ENCODE peak calls at places on chromosome 2, in ten cellular contexts. One of them, this sample, is unnamed.

GRCh38 chr2:239276813-239277193 is 124.0 kb downstream of the HDAC4 start:
- DNase-seq in endodermal cell: peak
- DNase-seq in astrocyte of the spinal cord: no peak
- DNase-seq in heart left ventricle: no peak
- DNase-seq in fibroblast of mammary gland: no peak
- DNase-seq in CD8-positive, alpha-beta memory T cell: no peak
- DNase-seq in upper lobe of right lung: no peak
- DNase-seq in mucosa of descending colon: no peak
- DNase-seq in coronary artery: peak
- DNase-seq in Karpas-422: no peak
- DNase-seq in this sample: no peak

GRCh38 chr2:241163601-241164118 is 13.4 kb downstream of the PPP1R7 start:
- DNase-seq in endodermal cell: no peak
- DNase-seq in astrocyte of the spinal cord: no peak
- DNase-seq in heart left ventricle: no peak
- DNase-seq in fibroblast of mammary gland: no peak
- DNase-seq in CD8-positive, alpha-beta memory T cell: no peak
- DNase-seq in upper lobe of right lung: no peak
- DNase-seq in mucosa of descending colon: no peak
- DNase-seq in coronary artery: no peak
- DNase-seq in Karpas-422: no peak
- DNase-seq in this sample: no peak

GRCh38 chr2:144545787-144546186 is 25.9 kb upstream of the ZEB2 start:
- DNase-seq in endodermal cell: no peak
- DNase-seq in astrocyte of the spinal cord: no peak
- DNase-seq in heart left ventricle: no peak
- DNase-seq in fibroblast of mammary gland: no peak
- DNase-seq in CD8-positive, alpha-beta memory T cell: no peak
- DNase-seq in upper lobe of right lung: no peak
- DNase-seq in mucosa of descending colon: no peak
- DNase-seq in coronary artery: no peak
- DNase-seq in Karpas-422: no peak
- DNase-seq in this sample: no peak

GRCh38 chr2:62208758-62209114 is 12.8 kb downstream of the B3GNT2 start:
- DNase-seq in endodermal cell: peak
- DNase-seq in astrocyte of the spinal cord: no peak
- DNase-seq in heart left ventricle: no peak
- DNase-seq in fibroblast of mammary gland: no peak
- DNase-seq in CD8-positive, alpha-beta memory T cell: no peak
- DNase-seq in upper lobe of right lung: no peak
- DNase-seq in mucosa of descending colon: no peak
- DNase-seq in coronary artery: no peak
- DNase-seq in Karpas-422: no peak
- DNase-seq in this sample: no peak

GRCh38 chr2:157261199-157261782 is 3.8 kb downstream of the GALNT5 start:
- DNase-seq in endodermal cell: no peak
- DNase-seq in astrocyte of the spinal cord: peak
- DNase-seq in heart left ventricle: no peak
- DNase-seq in fibroblast of mammary gland: peak
- DNase-seq in CD8-positive, alpha-beta memory T cell: no peak
- DNase-seq in upper lobe of right lung: no peak
- DNase-seq in mucosa of descending colon: peak
- DNase-seq in coronary artery: no peak
- DNase-seq in Karpas-422: no peak
- DNase-seq in this sample: no peak

GRCh38 chr2:147543056-147543455 is 301.8 kb upstream of the ACVR2A start:
- DNase-seq in endodermal cell: no peak
- DNase-seq in astrocyte of the spinal cord: no peak
- DNase-seq in heart left ventricle: no peak
- DNase-seq in fibroblast of mammary gland: peak
- DNase-seq in CD8-positive, alpha-beta memory T cell: no peak
- DNase-seq in upper lobe of right lung: no peak
- DNase-seq in mucosa of descending colon: no peak
- DNase-seq in coronary artery: no peak
- DNase-seq in Karpas-422: no peak
- DNase-seq in this sample: no peak

GRCh38 chr2:85539361-85540130 is 578 bp downstream of the MAT2A start:
- DNase-seq in endodermal cell: peak
- DNase-seq in astrocyte of the spinal cord: peak
- DNase-seq in heart left ventricle: peak
- DNase-seq in fibroblast of mammary gland: peak
- DNase-seq in CD8-positive, alpha-beta memory T cell: peak
- DNase-seq in upper lobe of right lung: peak
- DNase-seq in mucosa of descending colon: peak
- DNase-seq in coronary artery: peak
- DNase-seq in Karpas-422: peak
- DNase-seq in this sample: peak

GRCh38 chr2:238927746-238928519 is 80.0 kb downstream of the TWIST2 start:
- DNase-seq in endodermal cell: peak
- DNase-seq in astrocyte of the spinal cord: no peak
- DNase-seq in heart left ventricle: no peak
- DNase-seq in fibroblast of mammary gland: no peak
- DNase-seq in CD8-positive, alpha-beta memory T cell: no peak
- DNase-seq in upper lobe of right lung: no peak
- DNase-seq in mucosa of descending colon: no peak
- DNase-seq in coronary artery: peak
- DNase-seq in Karpas-422: no peak
- DNase-seq in this sample: no peak

GRCh38 chr2:47309952-47310800 is 92.8 kb upstream of the MSH2 start:
- DNase-seq in endodermal cell: peak
- DNase-seq in astrocyte of the spinal cord: peak
- DNase-seq in heart left ventricle: peak
- DNase-seq in fibroblast of mammary gland: peak
- DNase-seq in CD8-positive, alpha-beta memory T cell: no peak
- DNase-seq in upper lobe of right lung: no peak
- DNase-seq in mucosa of descending colon: peak
- DNase-seq in coronary artery: no peak
- DNase-seq in Karpas-422: peak
- DNase-seq in this sample: no peak

GRCh38 chr2:10678225-10678624 is 11.6 kb downstream of the NOL10 start:
- DNase-seq in endodermal cell: no peak
- DNase-seq in astrocyte of the spinal cord: no peak
- DNase-seq in heart left ventricle: no peak
- DNase-seq in fibroblast of mammary gland: no peak
- DNase-seq in CD8-positive, alpha-beta memory T cell: no peak
- DNase-seq in upper lobe of right lung: no peak
- DNase-seq in mucosa of descending colon: no peak
- DNase-seq in coronary artery: no peak
- DNase-seq in Karpas-422: no peak
- DNase-seq in this sample: no peak

GRCh38 chr2:201269764-201270163 is 9.4 kb downstream of the CASP8 start:
- DNase-seq in endodermal cell: no peak
- DNase-seq in astrocyte of the spinal cord: no peak
- DNase-seq in heart left ventricle: no peak
- DNase-seq in fibroblast of mammary gland: no peak
- DNase-seq in CD8-positive, alpha-beta memory T cell: no peak
- DNase-seq in upper lobe of right lung: no peak
- DNase-seq in mucosa of descending colon: no peak
- DNase-seq in coronary artery: no peak
- DNase-seq in Karpas-422: no peak
- DNase-seq in this sample: no peak
- H3K4me3 ChIP-seq in endodermal cell: no peak
- H3K4me3 ChIP-seq in astrocyte of the spinal cord: no peak
- H3K4me3 ChIP-seq in heart left ventricle: no peak
- H3K4me3 ChIP-seq in fibroblast of mammary gland: no peak
- H3K4me3 ChIP-seq in CD8-positive, alpha-beta memory T cell: no peak
- H3K4me3 ChIP-seq in upper lobe of right lung: no peak
- H3K4me3 ChIP-seq in mucosa of descending colon: no peak
- H3K4me3 ChIP-seq in coronary artery: no peak
- H3K4me3 ChIP-seq in Karpas-422: no peak
- H3K4me3 ChIP-seq in this sample: no peak

GRCh38 chr2:174334278-174334715 is 457 bp upstream of the SP9 start:
- DNase-seq in endodermal cell: peak
- DNase-seq in astrocyte of the spinal cord: no peak
- DNase-seq in heart left ventricle: no peak
- DNase-seq in fibroblast of mammary gland: no peak
- DNase-seq in CD8-positive, alpha-beta memory T cell: no peak
- DNase-seq in upper lobe of right lung: no peak
- DNase-seq in mucosa of descending colon: no peak
- DNase-seq in coronary artery: no peak
- DNase-seq in Karpas-422: no peak
- DNase-seq in this sample: no peak

GRCh38 chr2:174331731-174332606 is 2.8 kb upstream of the SP9 start:
- DNase-seq in endodermal cell: peak
- DNase-seq in astrocyte of the spinal cord: no peak
- DNase-seq in heart left ventricle: no peak
- DNase-seq in fibroblast of mammary gland: no peak
- DNase-seq in CD8-positive, alpha-beta memory T cell: no peak
- DNase-seq in upper lobe of right lung: no peak
- DNase-seq in mucosa of descending colon: no peak
- DNase-seq in coronary artery: no peak
- DNase-seq in Karpas-422: no peak
- DNase-seq in this sample: no peak

GRCh38 chr2:174333502-174334277 is 1.1 kb upstream of the SP9 start:
- DNase-seq in endodermal cell: peak
- DNase-seq in astrocyte of the spinal cord: no peak
- DNase-seq in heart left ventricle: no peak
- DNase-seq in fibroblast of mammary gland: no peak
- DNase-seq in CD8-positive, alpha-beta memory T cell: no peak
- DNase-seq in upper lobe of right lung: no peak
- DNase-seq in mucosa of descending colon: no peak
- DNase-seq in coronary artery: no peak
- DNase-seq in Karpas-422: no peak
- DNase-seq in this sample: no peak

GRCh38 chr2:174332607-174333001 is 2.1 kb upstream of the SP9 start:
- DNase-seq in endodermal cell: peak
- DNase-seq in astrocyte of the spinal cord: no peak
- DNase-seq in heart left ventricle: no peak
- DNase-seq in fibroblast of mammary gland: no peak
- DNase-seq in CD8-positive, alpha-beta memory T cell: no peak
- DNase-seq in upper lobe of right lung: no peak
- DNase-seq in mucosa of descending colon: no peak
- DNase-seq in coronary artery: no peak
- DNase-seq in Karpas-422: no peak
- DNase-seq in this sample: no peak

GRCh38 chr2:174333017-174333501 is 1.7 kb upstream of the SP9 start:
- DNase-seq in endodermal cell: no peak
- DNase-seq in astrocyte of the spinal cord: no peak
- DNase-seq in heart left ventricle: no peak
- DNase-seq in fibroblast of mammary gland: no peak
- DNase-seq in CD8-positive, alpha-beta memory T cell: no peak
- DNase-seq in upper lobe of right lung: no peak
- DNase-seq in mucosa of descending colon: no peak
- DNase-seq in coronary artery: no peak
- DNase-seq in Karpas-422: no peak
- DNase-seq in this sample: no peak
- H3K4me3 ChIP-seq in endodermal cell: peak
- H3K4me3 ChIP-seq in astrocyte of the spinal cord: no peak
- H3K4me3 ChIP-seq in heart left ventricle: no peak
- H3K4me3 ChIP-seq in fibroblast of mammary gland: no peak
- H3K4me3 ChIP-seq in CD8-positive, alpha-beta memory T cell: no peak
- H3K4me3 ChIP-seq in upper lobe of right lung: no peak
- H3K4me3 ChIP-seq in mucosa of descending colon: no peak
- H3K4me3 ChIP-seq in coronary artery: no peak
- H3K4me3 ChIP-seq in Karpas-422: peak
- H3K4me3 ChIP-seq in this sample: no peak

GRCh38 chr2:226796012-226796839 is 3.4 kb downstream of the IRS1 start:
- DNase-seq in endodermal cell: no peak
- DNase-seq in astrocyte of the spinal cord: no peak
- DNase-seq in heart left ventricle: no peak
- DNase-seq in fibroblast of mammary gland: no peak
- DNase-seq in CD8-positive, alpha-beta memory T cell: no peak
- DNase-seq in upper lobe of right lung: no peak
- DNase-seq in mucosa of descending colon: no peak
- DNase-seq in coronary artery: no peak
- DNase-seq in Karpas-422: no peak
- DNase-seq in this sample: no peak

GRCh38 chr2:226796840-226797288 is 2.8 kb downstream of the IRS1 start:
- DNase-seq in endodermal cell: peak
- DNase-seq in astrocyte of the spinal cord: peak
- DNase-seq in heart left ventricle: peak
- DNase-seq in fibroblast of mammary gland: peak
- DNase-seq in CD8-positive, alpha-beta memory T cell: no peak
- DNase-seq in upper lobe of right lung: peak
- DNase-seq in mucosa of descending colon: peak
- DNase-seq in coronary artery: no peak
- DNase-seq in Karpas-422: peak
- DNase-seq in this sample: no peak

GRCh38 chr2:226794751-226795171 is 4.9 kb downstream of the IRS1 start:
- DNase-seq in endodermal cell: peak
- DNase-seq in astrocyte of the spinal cord: peak
- DNase-seq in heart left ventricle: no peak
- DNase-seq in fibroblast of mammary gland: peak
- DNase-seq in CD8-positive, alpha-beta memory T cell: no peak
- DNase-seq in upper lobe of right lung: no peak
- DNase-seq in mucosa of descending colon: no peak
- DNase-seq in coronary artery: no peak
- DNase-seq in Karpas-422: no peak
- DNase-seq in this sample: peak

GRCh38 chr2:226794077-226794670 is 5.4 kb downstream of the IRS1 start:
- DNase-seq in endodermal cell: no peak
- DNase-seq in astrocyte of the spinal cord: peak
- DNase-seq in heart left ventricle: no peak
- DNase-seq in fibroblast of mammary gland: peak
- DNase-seq in CD8-positive, alpha-beta memory T cell: no peak
- DNase-seq in upper lobe of right lung: no peak
- DNase-seq in mucosa of descending colon: no peak
- DNase-seq in coronary artery: no peak
- DNase-seq in Karpas-422: no peak
- DNase-seq in this sample: no peak

DNA sequence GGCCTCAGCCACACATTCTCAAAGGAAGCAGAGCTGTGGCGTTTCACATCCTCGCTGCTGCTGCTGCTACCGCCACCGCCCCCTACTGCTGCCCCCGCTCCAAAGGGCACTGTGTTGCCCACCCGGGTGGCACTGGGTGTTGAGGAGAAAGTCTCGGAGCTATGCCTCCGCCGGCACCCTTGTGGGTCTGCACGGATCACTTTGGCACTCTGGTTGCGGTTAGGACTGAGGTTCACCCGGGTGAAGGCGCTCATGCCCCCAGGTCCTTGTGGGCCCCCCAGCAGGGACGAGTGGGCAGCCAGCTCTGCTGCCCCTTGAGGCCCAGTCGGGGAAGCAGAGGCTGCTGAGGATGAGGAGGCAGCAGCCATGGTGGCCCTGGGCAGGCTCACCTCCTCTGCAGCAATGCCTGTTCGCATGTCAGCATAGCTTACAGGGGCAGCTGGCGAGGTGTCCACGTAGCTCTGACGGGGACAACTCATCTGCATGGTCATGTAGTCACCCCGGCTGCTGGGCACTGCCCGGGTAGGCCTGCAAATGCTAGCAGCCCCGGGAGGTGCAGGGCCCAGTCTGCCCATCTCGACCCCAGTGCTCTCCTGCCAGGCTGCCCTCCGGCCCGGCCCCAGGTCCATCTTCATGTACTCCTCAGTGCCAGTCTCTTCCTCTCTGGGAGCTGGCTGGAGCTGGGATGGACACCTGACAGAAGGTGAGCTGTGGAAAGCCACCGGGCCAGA is 4.2 kb downstream of the IRS1 start:
- DNase-seq in endodermal cell: peak
- DNase-seq in astrocyte of the spinal cord: peak
- DNase-seq in heart left ventricle: peak
- DNase-seq in fibroblast of mammary gland: peak
- DNase-seq in CD8-positive, alpha-beta memory T cell: no peak
- DNase-seq in upper lobe of right lung: peak
- DNase-seq in mucosa of descending colon: no peak
- DNase-seq in coronary artery: peak
- DNase-seq in Karpas-422: no peak
- DNase-seq in this sample: no peak
- H3K4me3 ChIP-seq in endodermal cell: no peak
- H3K4me3 ChIP-seq in astrocyte of the spinal cord: peak
- H3K4me3 ChIP-seq in heart left ventricle: peak
- H3K4me3 ChIP-seq in fibroblast of mammary gland: peak
- H3K4me3 ChIP-seq in CD8-positive, alpha-beta memory T cell: no peak
- H3K4me3 ChIP-seq in upper lobe of right lung: peak
- H3K4me3 ChIP-seq in mucosa of descending colon: no peak
- H3K4me3 ChIP-seq in coronary artery: peak
- H3K4me3 ChIP-seq in Karpas-422: no peak
- H3K4me3 ChIP-seq in this sample: no peak

GRCh38 chr2:233487748-233488345 is 78.7 kb downstream of the USP40 start:
- DNase-seq in endodermal cell: no peak
- DNase-seq in astrocyte of the spinal cord: no peak
- DNase-seq in heart left ventricle: no peak
- DNase-seq in fibroblast of mammary gland: no peak
- DNase-seq in CD8-positive, alpha-beta memory T cell: no peak
- DNase-seq in upper lobe of right lung: no peak
- DNase-seq in mucosa of descending colon: no peak
- DNase-seq in coronary artery: no peak
- DNase-seq in Karpas-422: no peak
- DNase-seq in this sample: no peak
- H3K4me3 ChIP-seq in endodermal cell: no peak
- H3K4me3 ChIP-seq in astrocyte of the spinal cord: no peak
- H3K4me3 ChIP-seq in heart left ventricle: no peak
- H3K4me3 ChIP-seq in fibroblast of mammary gland: no peak
- H3K4me3 ChIP-seq in CD8-positive, alpha-beta memory T cell: no peak
- H3K4me3 ChIP-seq in upper lobe of right lung: no peak
- H3K4me3 ChIP-seq in mucosa of descending colon: no peak
- H3K4me3 ChIP-seq in coronary artery: no peak
- H3K4me3 ChIP-seq in Karpas-422: no peak
- H3K4me3 ChIP-seq in this sample: no peak